ENCODE peak calls at places on chromosomes 13 and 19, in nine cellular contexts. Y, G, C, S, P, H, E, Q and I are unnamed samples.

GRCh38 chr19:32624410-32624809 is 43.4 kb downstream of the PDCD5 start:
- DNase-seq in Y (no peak), G (no peak), C (no peak), S (no peak), P (no peak), H (no peak), E (no peak), Q (no peak), I (no peak)

GRCh38 chr13:42754801-42755513 is 26.4 kb upstream of the FAM216B start:
- DNase-seq in Y (no peak), G (no peak), C (no peak), S (no peak), P (no peak), H (no peak), E (no peak), Q (no peak), I (no peak)

GRCh38 chr19:6767357-6768235 is at the start of gene SH2D3A:
- DNase-seq in Y (peak), G (peak), C (no peak), S (peak), P (peak), H (peak), E (peak), Q (peak), I (peak)

GRCh38 chr13:50598338-50598737 is 245.2 kb downstream of the DLEU7 start:
- DNase-seq in Y (no peak), G (no peak), C (no peak), S (no peak), P (no peak), H (no peak), E (no peak), Q (no peak), I (no peak)

GRCh38 chr13:32237681-32238080 is 77.5 kb downstream of the ZAR1L start:
- DNase-seq in Y (no peak), G (no peak), C (no peak), S (no peak), P (no peak), H (no peak), E (no peak), Q (no peak), I (no peak)

GRCh38 chr19:8131517-8131916 is 17.9 kb downstream of the FBN3 start:
- DNase-seq in Y (no peak), G (no peak), C (no peak), S (no peak), P (no peak), H (no peak), E (no peak), Q (no peak), I (peak)

GRCh38 chr19:47095707-47096704 is 17.6 kb downstream of the ZC3H4 start:
- DNase-seq in Y (peak), G (peak), C (no peak), S (no peak), P (peak), H (peak), E (peak), Q (no peak), I (no peak)

GRCh38 chr13:43664700-43665191 is 122.0 kb downstream of the ENOX1 start:
- DNase-seq in Y (peak), G (no peak), C (no peak), S (peak), P (no peak), H (no peak), E (no peak), Q (peak), I (peak)

GRCh38 chr13:33285420-33286124 is at the start of gene STARD13:
- DNase-seq in Y (peak), G (peak), C (peak), S (peak), P (peak), H (peak), E (peak), Q (peak), I (peak)

GRCh38 chr19:51986309-51987291 is at the start of gene ZNF350:
- DNase-seq in Y (peak), G (peak), C (peak), S (peak), P (peak), H (peak), E (peak), Q (peak), I (peak)

GRCh38 chr19:41352609-41353465 is 885 bp downstream of the TGFB1 start:
- DNase-seq in Y (peak), G (peak), C (peak), S (peak), P (peak), H (peak), E (no peak), Q (peak), I (peak)

GRCh38 chr13:98443800-98444325 is 133.0 kb downstream of the STK24 start:
- DNase-seq in Y (no peak), G (no peak), C (no peak), S (no peak), P (no peak), H (no peak), E (no peak), Q (no peak), I (no peak)

GRCh38 chr19:10651821-10652220 is 2.3 kb upstream of the ILF3 start:
- DNase-seq in Y (no peak), G (no peak), C (no peak), S (no peak), P (no peak), H (no peak), E (no peak), Q (no peak), I (no peak)

GRCh38 chr19:28468701-28469459 is 744.1 kb downstream of the UQCRFS1 start:
- DNase-seq in Y (no peak), G (peak), C (no peak), S (no peak), P (no peak), H (no peak), E (no peak), Q (no peak), I (peak)

GRCh38 chr19:17248011-17248776 is 2.5 kb upstream of the NR2F6 start:
- DNase-seq in Y (peak), G (no peak), C (no peak), S (no peak), P (no peak), H (no peak), E (no peak), Q (no peak), I (no peak)

DNA sequence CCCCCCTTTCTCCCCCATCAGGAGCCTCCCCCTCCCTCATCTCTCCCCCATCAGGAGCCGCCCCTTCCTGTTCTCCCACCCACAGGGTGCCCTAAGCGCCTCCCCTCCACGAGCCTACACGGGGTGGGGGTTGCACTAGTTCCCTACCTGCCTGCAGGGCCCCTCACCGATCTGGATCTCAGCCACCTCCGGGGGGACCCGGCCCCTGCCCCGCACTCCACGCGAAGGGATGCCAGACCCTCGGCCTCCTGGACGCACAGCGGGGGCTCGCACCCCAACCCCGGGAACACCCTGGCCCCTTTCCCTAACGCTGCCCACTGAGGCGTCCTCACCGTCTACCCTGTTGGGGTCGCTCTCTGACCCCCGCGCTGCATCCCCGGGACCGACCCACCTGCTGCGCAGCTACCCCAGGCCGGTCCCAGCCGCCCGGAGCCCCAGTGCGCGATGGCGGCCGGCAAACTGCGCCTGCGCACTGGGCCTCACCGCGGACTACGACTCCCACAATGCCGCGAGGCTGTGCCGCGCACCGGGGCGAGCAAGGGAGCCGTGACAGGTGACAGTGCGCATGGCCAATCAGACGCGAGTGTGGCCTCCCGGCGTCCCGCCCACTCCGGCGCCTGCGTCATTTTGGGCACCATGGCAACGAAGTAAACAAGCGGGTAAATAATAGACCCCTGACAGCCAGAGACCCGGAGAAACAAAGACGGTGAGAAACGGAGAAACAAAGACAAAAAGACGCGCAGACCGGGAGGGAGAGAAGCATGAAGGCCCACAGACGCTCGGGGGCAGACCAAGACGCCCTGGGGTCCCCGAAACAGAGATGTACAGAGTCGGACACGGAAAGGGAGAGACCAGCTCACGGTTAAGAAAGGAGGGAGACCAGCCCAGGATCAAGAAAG is at the start of gene ZSCAN18:
- DNase-seq in Y (peak), G (peak), C (peak), S (peak), P (peak), H (peak), E (no peak), Q (peak), I (peak)
- TF ChIP-seq POLR2A in Y (peak), G (peak), C (peak), S (peak), P (no peak), H (no peak), E (no peak), Q (peak), I (peak)

DNA sequence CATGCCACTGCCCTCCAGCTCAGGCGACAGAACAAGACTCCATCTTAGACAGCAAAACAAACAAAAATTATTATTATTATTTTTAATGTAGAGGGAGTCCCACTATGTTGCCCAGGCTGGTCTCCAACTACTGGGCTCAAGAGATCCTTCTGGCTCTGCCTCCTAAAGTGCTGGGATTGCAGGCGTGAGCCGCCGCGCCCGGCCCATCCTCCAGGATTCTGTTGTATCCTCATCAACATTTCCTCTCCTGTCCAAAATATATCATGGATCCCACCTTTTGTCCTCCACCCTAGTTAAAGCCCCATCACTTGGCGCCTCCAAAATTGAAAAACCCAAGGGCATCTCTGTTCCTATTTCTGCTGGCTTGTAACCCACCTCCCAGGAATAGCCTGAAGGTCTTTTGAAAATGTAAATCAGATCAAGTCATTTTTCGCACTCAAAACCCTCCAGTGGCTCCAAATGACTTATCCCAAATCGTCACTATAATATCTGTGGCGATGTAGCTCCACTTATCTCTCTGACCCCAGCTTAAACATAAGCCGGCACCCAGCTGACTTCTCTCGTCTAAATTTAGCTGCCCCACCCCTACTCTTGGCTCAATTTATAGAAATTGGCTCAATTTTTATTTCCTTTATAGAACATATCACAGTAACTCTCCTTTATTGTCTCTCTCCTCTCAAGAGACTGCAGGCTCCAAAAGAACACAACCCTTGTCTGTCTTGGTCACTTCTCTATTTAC is 1.1 kb downstream of the ZNF784 start:
- DNase-seq in Y (no peak), G (no peak), C (no peak), S (no peak), P (no peak), H (no peak), E (no peak), Q (no peak), I (no peak)
- H3K27ac ChIP-seq in Y (no peak), G (no peak), C (peak), S (peak), P (no peak), H (peak), E (no peak), Q (no peak), I (peak)

DNA sequence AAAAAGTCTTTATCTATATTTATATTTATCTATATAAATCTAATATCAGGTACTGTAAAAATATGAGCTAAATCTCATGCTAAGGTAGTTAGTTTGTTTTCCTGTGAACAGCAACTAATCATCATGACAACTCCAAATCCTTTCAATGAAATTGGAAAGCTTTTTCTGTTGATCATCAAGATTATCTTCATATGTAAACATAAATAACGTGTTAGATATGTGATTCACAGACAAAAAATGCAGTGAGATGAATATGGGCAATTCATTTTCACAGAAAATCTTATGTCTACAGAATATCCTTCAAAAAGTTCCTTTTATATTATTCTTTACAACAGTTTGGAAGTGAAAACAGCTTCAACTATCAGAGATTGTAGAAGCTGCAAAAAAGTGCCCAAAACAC is 41.7 kb upstream of the EEF1AKMT1 start:
- DNase-seq in Y (no peak), G (no peak), C (no peak), S (no peak), P (no peak), H (no peak), E (no peak), Q (peak), I (no peak)
- TF ChIP-seq POLR2A in Y (no peak), G (no peak), C (no peak), S (no peak), P (no peak), H (no peak), E (no peak), Q (no peak), I (no peak)

GRCh38 chr19:36010402-36010801 is 1.8 kb upstream of the SYNE4 start:
- DNase-seq in Y (no peak), G (no peak), C (no peak), S (no peak), P (no peak), H (no peak), E (no peak), Q (no peak), I (no peak)

GRCh38 chr19:36006955-36007354 is 1.7 kb downstream of the SYNE4 start:
- DNase-seq in Y (no peak), G (no peak), C (no peak), S (no peak), P (no peak), H (no peak), E (no peak), Q (no peak), I (no peak)

GRCh38 chr19:36009220-36009619 is 607 bp upstream of the SYNE4 start:
- DNase-seq in Y (peak), G (peak), C (peak), S (peak), P (peak), H (peak), E (no peak), Q (peak), I (peak)

GRCh38 chr19:36009633-36010379 is 1.2 kb upstream of the SYNE4 start:
- DNase-seq in Y (no peak), G (no peak), C (no peak), S (no peak), P (no peak), H (no peak), E (no peak), Q (no peak), I (no peak)

DNA sequence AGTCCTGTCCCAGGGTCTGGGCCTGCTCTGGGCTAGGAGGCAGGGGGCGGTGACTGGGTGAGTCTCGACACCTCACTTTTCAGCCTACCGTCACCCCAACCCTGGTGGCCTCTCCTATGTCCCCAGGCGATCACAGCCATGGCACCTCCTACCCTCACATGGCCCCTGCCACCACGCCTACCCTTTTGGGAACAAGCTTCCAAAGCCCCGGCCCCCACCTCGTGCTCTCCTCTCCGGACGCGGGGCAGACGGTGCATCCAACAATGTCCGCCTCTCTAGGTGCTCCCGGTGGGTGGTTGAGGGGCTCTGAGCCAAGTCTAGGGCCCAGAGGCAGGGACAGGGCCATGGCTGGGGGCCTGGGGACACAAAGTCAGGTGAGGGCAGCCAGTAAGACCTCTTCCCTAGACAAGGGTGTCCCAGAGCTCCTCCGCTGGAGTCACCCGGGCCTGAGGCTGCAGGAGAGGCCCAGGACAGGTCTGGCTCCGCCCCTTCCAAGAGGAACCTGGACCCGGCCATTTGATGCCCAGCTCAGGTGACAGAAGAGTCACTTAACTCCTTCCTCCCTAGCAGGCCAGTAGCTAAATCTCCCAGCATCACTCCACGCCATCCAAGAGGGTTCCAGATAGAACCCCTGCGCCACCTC is at the start of gene SYNE4:
- DNase-seq in Y (peak), G (peak), C (no peak), S (no peak), P (no peak), H (no peak), E (peak), Q (no peak), I (peak)
- H3K27ac ChIP-seq in Y (peak), G (peak), C (peak), S (peak), P (peak), H (no peak), E (peak), Q (no peak), I (peak)

DNA sequence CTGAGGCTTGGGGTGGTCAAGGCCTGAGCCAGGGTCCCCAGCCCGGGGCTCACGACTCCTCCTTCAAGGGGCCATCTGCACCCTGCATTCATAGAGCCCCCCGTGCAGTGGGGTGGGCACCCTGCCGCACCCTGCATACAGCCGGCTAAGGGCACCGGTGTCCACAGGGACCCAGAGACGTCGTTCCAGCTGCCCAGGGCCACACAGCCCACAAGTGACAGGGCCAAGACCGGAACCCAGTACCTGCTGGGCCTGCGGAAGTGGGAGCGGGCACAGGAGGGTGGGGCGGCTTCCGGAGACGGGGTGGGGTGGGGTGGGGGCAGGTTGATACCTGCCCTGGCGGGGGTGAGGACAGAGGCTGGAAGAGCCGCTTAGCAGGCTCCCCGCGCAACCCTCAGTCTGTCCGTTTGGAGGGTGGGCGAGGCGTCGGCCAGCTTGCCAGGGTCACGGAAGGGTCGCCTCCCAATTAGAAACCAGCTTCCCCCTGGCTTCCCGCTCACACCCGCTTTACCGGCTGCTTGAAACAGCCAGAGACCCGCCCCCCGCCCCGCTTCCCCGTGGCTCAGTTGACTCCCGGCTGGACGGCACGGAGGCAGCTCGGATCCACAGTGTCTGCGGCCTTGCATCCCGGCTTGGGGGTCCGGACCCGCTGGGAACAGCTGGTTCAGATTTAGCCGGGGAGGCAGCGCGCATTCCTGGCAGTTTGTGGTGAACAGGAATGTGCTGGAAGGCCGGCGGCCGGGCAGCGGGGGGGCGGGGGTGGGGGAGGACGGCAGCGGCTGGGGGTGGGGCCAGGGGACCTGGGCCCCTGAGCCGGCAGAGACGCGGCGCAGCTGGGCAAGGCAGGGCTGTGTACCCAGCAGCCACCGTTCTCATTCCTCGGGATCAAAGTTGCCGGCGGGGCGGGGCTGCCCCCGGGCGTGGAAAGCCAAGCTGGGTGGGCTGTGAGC is 1.8 kb downstream of the CNN2 start:
- DNase-seq in Y (peak), G (no peak), C (no peak), S (peak), P (peak), H (peak), E (peak), Q (peak), I (peak)
- TF ChIP-seq POLR2A in Y (peak), G (no peak), C (peak), S (no peak), P (peak), H (no peak), E (no peak), Q (no peak), I (no peak)